ENCODE peak calls at places on chromosomes 16 and 17, in four cellular contexts. E is fibroblast of the aortic adventitia, O is epithelial cell of esophagus, Y is SK-N-SH. Q is an unnamed sample.

GRCh38 chr17:66949501-66949900 is 15.0 kb upstream of the CACNG4 start:
- DNase-seq in O (peak), Y (no peak), E (peak), Q (peak)

GRCh38 chr17:61160789-61161440 is 238.7 kb upstream of the TBX2 start:
- DNase-seq in Y (no peak), O (no peak), E (no peak), Q (no peak)

GRCh38 chr17:28570716-28571254 is 539 bp downstream of the PIGS start:
- DNase-seq in O (peak), Y (peak), E (no peak), Q (no peak)

GRCh38 chr16:59886021-59886420 is 1151.9 kb upstream of the GOT2 start:
- DNase-seq in Y (no peak), E (peak), O (peak), Q (peak)

GRCh38 chr16:88348377-88349152 is 34.2 kb upstream of the ZNF469 start:
- DNase-seq in E (no peak), Y (peak), O (no peak), Q (no peak)

GRCh38 chr16:53892155-53892554 is 188.2 kb downstream of the FTO start:
- DNase-seq in E (peak), Y (peak), O (peak), Q (peak)

GRCh38 chr16:72050769-72051464 is 3.4 kb upstream of the HP start:
- DNase-seq in Y (no peak), E (no peak), O (peak), Q (peak)

GRCh38 chr16:81627024-81627423 is 152.1 kb upstream of the PLCG2 start:
- DNase-seq in E (no peak), O (peak), Y (no peak), Q (no peak)

GRCh38 chr16:56334761-56335160 is 90.6 kb downstream of the AMFR start:
- DNase-seq in O (peak), Y (no peak), E (no peak), Q (peak)

GRCh38 chr17:45270828-45271418 is 9.0 kb upstream of the SPATA32 start:
- DNase-seq in Y (peak), O (no peak), E (no peak), Q (no peak)
- TF ChIP-seq CTCF in Y (peak), O (peak), E (peak), Q (peak)

GRCh38 chr16:85395207-85395912 is 217.8 kb upstream of the GSE1 start:
- DNase-seq in Y (peak), E (peak), O (peak), Q (peak)

GRCh38 chr16:85395913-85396878 is 216.9 kb upstream of the GSE1 start:
- DNase-seq in O (peak), Y (peak), E (no peak), Q (peak)

GRCh38 chr16:85398050-85398451 is 215.1 kb upstream of the GSE1 start:
- DNase-seq in E (no peak), Y (no peak), O (no peak), Q (no peak)

GRCh38 chr16:85398688-85399582 is 214.2 kb upstream of the GSE1 start:
- DNase-seq in E (no peak), O (no peak), Y (no peak), Q (no peak)

GRCh38 chr16:85396879-85397871 is 215.9 kb upstream of the GSE1 start:
- DNase-seq in Y (no peak), E (no peak), O (peak), Q (peak)
- TF ChIP-seq CTCF in Y (no peak), E (no peak), O (peak), Q (peak)

GRCh38 chr17:57916925-57917858 is 38.0 kb downstream of the CUEDC1 start:
- DNase-seq in Y (no peak), E (no peak), O (no peak), Q (no peak)
- TF ChIP-seq CTCF in Y (no peak), E (no peak), O (no peak), Q (no peak)

DNA sequence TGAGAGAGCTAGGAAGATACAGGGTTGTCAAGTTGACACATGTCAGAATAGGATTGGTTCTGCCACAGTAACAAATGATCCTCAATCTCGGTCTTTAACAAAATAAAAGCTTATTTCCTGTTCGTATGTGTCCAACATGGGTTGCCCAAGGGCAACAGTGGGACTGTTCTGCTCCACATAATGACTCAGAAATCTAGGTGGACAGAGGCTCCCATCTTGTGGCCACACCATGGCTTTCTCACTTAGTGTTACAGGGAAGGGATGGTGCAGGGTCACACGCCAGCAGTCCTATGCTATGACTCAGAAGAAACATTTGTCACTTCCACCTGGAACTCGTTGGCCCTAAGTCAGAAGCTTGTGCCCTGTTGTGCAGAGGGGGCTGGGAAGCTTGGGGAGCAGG is 364.9 kb downstream of the SNX29 start:
- DNase-seq in O (peak), E (peak), Y (no peak), Q (peak)
- TF ChIP-seq CTCF in O (no peak), E (no peak), Y (no peak), Q (peak)

GRCh38 chr17:81871387-81872120 is 417 bp upstream of the ARHGDIA start:
- DNase-seq in Y (peak), E (peak), O (peak), Q (peak)
- TF ChIP-seq CTCF in Y (peak), E (no peak), O (no peak), Q (peak)

DNA sequence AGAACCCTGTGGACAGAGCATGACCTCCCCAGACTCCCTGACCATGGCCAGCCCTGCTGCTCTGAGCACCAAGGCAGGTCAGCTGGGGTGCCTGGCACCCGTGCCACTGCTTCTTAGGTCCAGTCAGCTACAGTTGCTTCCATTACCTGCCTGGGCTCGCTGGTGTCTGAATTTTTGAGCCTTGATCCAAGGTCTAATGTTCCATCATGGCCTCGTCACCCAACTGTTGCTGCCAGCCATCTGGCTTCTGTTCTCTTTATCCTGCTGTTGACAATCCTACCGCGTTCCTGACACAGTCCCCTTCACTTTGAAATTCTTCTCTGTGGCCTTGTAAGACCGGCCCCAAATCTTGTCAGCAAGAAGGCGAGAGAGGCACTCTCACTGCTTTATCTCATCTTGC is 16.7 kb downstream of the GLYR1 start:
- DNase-seq in Y (no peak), O (no peak), E (no peak), Q (no peak)
- TF ChIP-seq CTCF in Y (no peak), O (no peak), E (no peak), Q (no peak)

GRCh38 chr17:76125391-76125675 is 15.7 kb downstream of the FOXJ1 start:
- DNase-seq in O (no peak), Y (no peak), E (no peak), Q (no peak)
- TF ChIP-seq CTCF in O (no peak), Y (no peak), E (no peak), Q (no peak)